ENCODE peak calls at places on chromosomes 6 and 20, in four cellular contexts. L is HCT116, E is K562, U is HepG2. F is an unnamed sample.

GRCh38 chr6:75493400-75494064 is at the start of gene FILIP1:
- DNase-seq in L (no peak), E (no peak), U (no peak), F (no peak)

GRCh38 chr6:18260448-18261106 is 3.8 kb downstream of the DEK start:
- DNase-seq in L (no peak), E (no peak), U (peak; percentile 31), F (no peak)

GRCh38 chr6:105545947-105546710 is 143.2 kb upstream of the PREP start:
- DNase-seq in L (no peak), E (no peak), U (no peak), F (no peak)

GRCh38 chr6:8589941-8590676 is 154.8 kb upstream of the SLC35B3 start:
- DNase-seq in L (peak; percentile 32), E (no peak), U (no peak), F (no peak)

GRCh38 chr6:158635427-158636073 is 9.0 kb downstream of the DYNLT1 start:
- DNase-seq in L (no peak), E (no peak), U (no peak), F (no peak)

GRCh38 chr20:4951299-4951698 is 50.0 kb downstream of the SLC23A2 start:
- DNase-seq in L (peak; percentile 3), E (no peak), U (no peak), F (no peak)

GRCh38 chr6:108948252-108948651 is 100.0 kb downstream of the ARMC2 start:
- DNase-seq in L (no peak), E (no peak), U (no peak), F (no peak)

GRCh38 chr6:170279977-170280688 is 10.7 kb downstream of the DLL1 start:
- DNase-seq in L (no peak), E (peak; percentile 39), U (no peak), F (peak; percentile 33)

GRCh38 chr6:125947581-125947980 is 9.0 kb upstream of the HINT3 start:
- DNase-seq in L (no peak), E (no peak), U (no peak), F (no peak)

GRCh38 chr6:169798764-169799473 is 47.5 kb downstream of the ERMARD start:
- DNase-seq in L (no peak), E (no peak), U (no peak), F (no peak)

GRCh38 chr6:150297327-150298028 is 71.3 kb upstream of the IYD start:
- DNase-seq in L (no peak), E (peak; percentile 72), U (no peak), F (no peak)

GRCh38 chr6:85944736-85945135 is 302.1 kb upstream of the SYNCRIP start:
- DNase-seq in L (no peak), E (no peak), U (no peak), F (no peak)

GRCh38 chr6:170292111-170292777 is 1.4 kb upstream of the DLL1 start:
- DNase-seq in L (no peak), E (no peak), U (no peak), F (no peak)

GRCh38 chr6:137332637-137333228 is 113.5 kb upstream of the IFNGR1 start:
- DNase-seq in L (no peak), E (no peak), U (no peak), F (no peak)

GRCh38 chr6:4405609-4406212 is 270.3 kb upstream of the ECI2 start:
- DNase-seq in L (no peak), E (no peak), U (no peak), F (no peak)

GRCh38 chr6:151101116-151101810 is 138.5 kb upstream of the AKAP12 start:
- DNase-seq in L (no peak), E (no peak), U (no peak), F (no peak)

GRCh38 chr6:161393839-161394364 is 120.0 kb upstream of the AGPAT4 start:
- DNase-seq in L (peak; percentile 75), E (peak; percentile 83), U (peak; percentile 71), F (peak; percentile 67)

GRCh38 chr6:117481926-117482239 is 591 bp upstream of the DCBLD1 start:
- DNase-seq in L (no peak), E (no peak), U (no peak), F (no peak)

GRCh38 chr6:117484052-117484646 is 1.7 kb downstream of the DCBLD1 start:
- DNase-seq in L (no peak), E (no peak), U (no peak), F (no peak)

GRCh38 chr6:117482240-117483003 is at the start of gene DCBLD1:
- DNase-seq in L (peak; percentile 78), E (peak; percentile 91), U (peak; percentile 78), F (no peak)

GRCh38 chr6:117483004-117483644 is 650 bp downstream of the DCBLD1 start:
- DNase-seq in L (no peak), E (peak; percentile 47), U (peak; percentile 74), F (no peak)

DNA sequence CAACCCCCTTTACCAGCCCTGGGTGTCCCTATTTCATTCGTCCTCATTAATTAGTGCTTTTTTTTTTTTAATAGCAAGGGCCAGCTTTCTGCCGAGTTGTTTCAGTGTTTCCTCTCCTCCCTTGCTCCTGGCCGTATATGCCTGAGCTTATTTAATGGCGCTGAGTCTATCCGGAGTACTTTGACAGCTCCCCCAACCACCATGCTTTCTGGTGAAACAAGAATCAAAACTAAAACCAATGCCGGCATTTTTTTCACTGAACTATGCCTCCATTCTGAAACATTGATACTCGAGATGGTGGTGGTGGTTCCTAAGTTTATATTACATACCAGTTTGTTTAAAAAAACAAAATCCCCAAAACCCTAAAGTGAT is 1.2 kb downstream of the DCBLD1 start:
- DNase-seq in L (no peak), E (peak; percentile 42), U (peak; percentile 44), F (no peak)
- TF ChIP-seq TCF7L2 in L (no peak), E (no peak), U (no peak), F (no peak)

GRCh38 chr6:33586108-33586640 is 6.1 kb upstream of the BAK1 start:
- DNase-seq in L (no peak), E (no peak), U (no peak), F (no peak)

GRCh38 chr6:33581186-33581585 is 1.1 kb upstream of the BAK1 start:
- DNase-seq in L (no peak), E (no peak), U (no peak), F (no peak)

GRCh38 chr6:33585403-33586107 is 5.5 kb upstream of the BAK1 start:
- DNase-seq in L (peak; percentile 62), E (peak; percentile 92), U (peak; percentile 72), F (no peak)

GRCh38 chr6:33584700-33585402 is 4.8 kb upstream of the BAK1 start:
- DNase-seq in L (no peak), E (no peak), U (no peak), F (no peak)

DNA sequence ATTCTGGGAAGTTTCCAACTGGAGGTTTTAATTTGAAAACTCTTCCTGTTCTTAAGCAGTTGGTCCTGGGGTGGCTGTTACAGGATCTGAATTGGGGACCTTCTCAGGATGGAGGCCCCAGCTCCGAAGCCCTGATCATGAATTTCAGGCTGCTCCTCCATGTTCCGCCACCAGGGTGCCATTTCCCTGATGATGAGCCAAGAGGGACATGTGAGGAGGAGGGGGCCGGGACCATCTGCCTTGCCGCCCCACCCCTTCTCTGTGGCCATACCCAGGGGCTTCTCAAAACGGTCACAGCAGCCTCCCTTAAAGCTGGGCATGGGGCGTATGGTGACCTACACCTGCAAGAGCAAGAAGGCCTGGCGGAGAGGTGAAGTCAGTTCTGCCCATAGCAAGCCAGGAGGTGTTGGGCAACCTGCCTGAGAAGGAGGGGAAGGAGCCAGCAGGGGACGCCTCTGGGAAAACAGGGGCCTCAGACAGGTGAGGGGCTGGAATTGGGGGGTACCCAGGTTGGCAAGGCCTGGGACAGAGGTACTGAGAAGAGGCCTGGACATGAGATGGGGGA is 3.6 kb upstream of the BAK1 start:
- DNase-seq in L (no peak), E (peak; percentile 69), U (peak; percentile 40), F (no peak)
- TF ChIP-seq TCF7L2 in L (no peak), E (no peak), U (no peak), F (no peak)

GRCh38 chr20:58022711-58023110 is 205.7 kb downstream of the ANKRD60 start:
- DNase-seq in L (no peak), E (no peak), U (no peak), F (no peak)

GRCh38 chr20:58019850-58020625 is 208.4 kb downstream of the ANKRD60 start:
- DNase-seq in L (no peak), E (no peak), U (no peak), F (no peak)

GRCh38 chr20:58021481-58021880 is 207.0 kb downstream of the ANKRD60 start:
- DNase-seq in L (no peak), E (peak; percentile 90), U (no peak), F (no peak)

GRCh38 chr20:58019027-58019849 is 209.2 kb downstream of the ANKRD60 start:
- DNase-seq in L (no peak), E (no peak), U (no peak), F (no peak)

GRCh38 chr20:58020656-58021454 is 207.6 kb downstream of the ANKRD60 start:
- DNase-seq in L (no peak), E (no peak), U (no peak), F (no peak)
- TF ChIP-seq TCF7L2 in L (no peak), E (no peak), U (no peak), F (no peak)

GRCh38 chr6:33620584-33621395 is at the start of gene ITPR3:
- DNase-seq in L (peak; percentile 37), E (peak; percentile 96), U (no peak), F (no peak)
- TF ChIP-seq TCF7L2 in L (no peak), E (no peak), U (no peak), F (no peak)

DNA sequence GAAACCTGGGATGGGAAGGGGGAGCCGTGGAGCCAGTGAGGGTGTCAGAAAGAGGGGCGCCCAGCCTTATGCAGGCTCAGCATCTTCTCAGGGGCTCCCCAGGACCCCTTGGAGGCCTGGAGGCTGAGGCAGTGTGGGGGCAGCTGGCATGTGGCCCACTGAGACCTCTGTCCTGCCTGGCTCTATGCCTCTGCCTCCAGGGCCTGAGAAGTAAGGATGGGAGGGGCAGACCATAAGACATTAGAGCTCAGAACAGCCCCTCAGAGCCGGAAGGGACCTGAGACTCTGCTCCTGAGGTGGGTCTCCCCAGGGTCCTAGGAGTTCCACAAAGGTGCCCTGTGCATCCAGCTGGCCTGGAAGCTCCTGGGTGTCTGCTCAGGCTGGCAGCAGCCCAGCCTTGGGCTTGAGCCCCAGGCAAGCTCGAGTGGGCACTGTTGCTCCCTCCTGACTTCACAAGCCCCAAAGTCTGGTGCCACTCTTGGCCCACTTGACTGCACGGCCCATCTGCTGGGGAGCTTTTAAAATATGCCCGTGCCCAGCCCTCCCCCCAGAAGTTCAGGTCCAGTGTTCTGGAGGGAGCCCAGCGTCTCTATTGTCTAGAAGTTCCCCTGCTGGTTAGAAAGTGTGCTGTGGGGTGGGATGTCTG is 126.8 kb downstream of the GRM4 start:
- DNase-seq in L (no peak), E (no peak), U (no peak), F (no peak)
- TF ChIP-seq TCF7L2 in L (no peak), E (no peak), U (no peak), F (no peak)

F was measured in Panc1.